ENCODE peak calls at places on chromosomes 11 and 22, in ten cellular contexts. M is Calu3; D is AG08395; A is activated naive CD8-positive, alpha-beta T cell treated with anti-CD3 and anti-CD28 coated beads, Interleukin-2, amount 50 U/mL, for 24 hours; U is posterior vena cava; W is T-helper 1 cell; V is K562; E is NCI-H460; N is AG09309; O is psoas muscle. P is an unnamed sample.

GRCh38 chr11:5232150-5232549 is 2.1 kb downstream of the HBD start:
- DNase-seq in V (no peak), W (no peak), E (no peak), D (no peak), M (no peak), N (no peak), O (no peak), A (no peak), U (no peak), P (no peak)

GRCh38 chr11:70503878-70504240 is 105.5 kb downstream of the CTTN start:
- DNase-seq in D (no peak), W (no peak), E (no peak), O (peak), N (no peak), M (no peak), U (peak), V (peak), A (no peak), P (no peak)

GRCh38 chr11:68312117-68312779 is at the start of gene LRP5:
- DNase-seq in W (no peak), V (peak), A (peak), E (no peak), N (no peak), O (no peak), M (peak), U (no peak), D (peak), P (no peak)

GRCh38 chr11:36122715-36123114 is 166.5 kb downstream of the COMMD9 start:
- DNase-seq in D (no peak), V (no peak), N (no peak), M (no peak), U (no peak), W (no peak), A (no peak), E (no peak), O (no peak), P (no peak)

GRCh38 chr11:66883021-66883968 is 26.4 kb downstream of the LRFN4 start:
- DNase-seq in U (no peak), N (peak), W (peak), O (peak), A (peak), V (peak), D (peak), M (peak), E (peak), P (peak)

GRCh38 chr22:19119949-19120348 is 2.3 kb downstream of the DGCR2 start:
- DNase-seq in U (no peak), E (no peak), V (no peak), A (no peak), O (no peak), M (no peak), N (no peak), W (no peak), D (no peak), P (no peak)

GRCh38 chr11:6377902-6378694 is 12.2 kb upstream of the SMPD1 start:
- DNase-seq in N (no peak), V (no peak), O (no peak), A (no peak), M (no peak), D (no peak), U (no peak), W (no peak), E (no peak), P (peak)

GRCh38 chr22:44648085-44648820 is 53.8 kb upstream of the PRR5 start:
- DNase-seq in E (no peak), U (no peak), N (no peak), D (peak), M (no peak), W (no peak), O (peak), A (no peak), V (no peak), P (no peak)

GRCh38 chr11:67646535-67647336 is 3.8 kb downstream of the ACY3 start:
- DNase-seq in N (no peak), U (no peak), V (no peak), O (no peak), D (no peak), A (peak), E (no peak), M (peak), W (no peak), P (peak)

GRCh38 chr11:9601041-9601875 is 27.8 kb downstream of the WEE1 start:
- DNase-seq in U (no peak), O (peak), E (no peak), M (no peak), A (peak), W (peak), V (no peak), N (peak), D (peak), P (peak)

GRCh38 chr11:61777234-61778090 is 14.9 kb downstream of the TMEM258 start:
- DNase-seq in W (peak), U (no peak), A (peak), M (no peak), O (peak), D (peak), V (peak), E (no peak), N (no peak), P (peak)

GRCh38 chr11:125346565-125347260 is 149.4 kb downstream of the FEZ1 start:
- DNase-seq in W (no peak), N (no peak), E (no peak), O (no peak), U (peak), V (no peak), M (no peak), A (no peak), D (no peak), P (no peak)

GRCh38 chr11:67452141-67452952 is at the start of gene GPR152:
- DNase-seq in D (no peak), W (no peak), E (no peak), N (no peak), U (no peak), A (no peak), O (peak), M (peak), V (no peak), P (no peak)

GRCh38 chr11:92557848-92558247 is 333.2 kb downstream of the FAT3 start:
- DNase-seq in M (no peak), E (no peak), W (no peak), O (no peak), U (no peak), N (no peak), V (no peak), A (no peak), D (no peak), P (no peak)

GRCh38 chr11:11288972-11289616 is 64.0 kb downstream of the CSNK2A3 start:
- DNase-seq in E (no peak), O (no peak), V (no peak), M (no peak), U (no peak), N (no peak), A (no peak), W (no peak), D (no peak), P (no peak)

GRCh38 chr22:20315337-20316216 is 4.3 kb downstream of the DGCR6L start:
- DNase-seq in D (no peak), W (no peak), O (no peak), E (no peak), V (no peak), N (no peak), M (no peak), U (peak), A (no peak), P (no peak)

P was measured in HL-60.